ENCODE peak calls at places on chromosomes 1 and 21, in ten cellular contexts. R is BE2C; A is heart right ventricle; P is right cardiac atrium; X is stomach; M is neural progenitor cell; D is mammary epithelial cell; G is CD4-positive, alpha-beta memory T cell; L is WERI-Rb-1; W is thoracic aorta. Q is an unnamed sample. For H3K27me3, the result is how much of the 10 kb centered on the place peaks cover.

GRCh38 chr1:42966688-42967609 is 8.3 kb upstream of the SLC2A1 start:
- DNase-seq in M (no peak), A (no peak), L (no peak), D (peak), G (no peak), X (peak), R (no peak), W (no peak), P (no peak), Q (peak)

GRCh38 chr1:215730600-215730999 is 163.5 kb downstream of the KCTD3 start:
- DNase-seq in M (no peak), L (no peak), A (no peak), P (no peak), W (no peak), X (no peak), R (no peak), D (no peak), G (no peak), Q (no peak)

GRCh38 chr1:201126832-201127754 is at the start of gene ASCL5:
- DNase-seq in M (peak), P (no peak), G (no peak), W (no peak), L (peak), A (no peak), D (peak), R (no peak), X (peak), Q (peak)

GRCh38 chr1:91781916-91782622 is 103.9 kb downstream of the TGFBR3 start:
- DNase-seq in M (no peak), X (no peak), L (no peak), A (no peak), R (no peak), W (no peak), P (no peak), G (no peak), D (no peak), Q (no peak)

GRCh38 chr21:26437326-26438009 is 135.6 kb downstream of the CYYR1 start:
- DNase-seq in R (no peak), M (no peak), D (no peak), W (no peak), A (no peak), X (no peak), L (no peak), P (no peak), G (no peak), Q (no peak)

GRCh38 chr1:71054281-71054731 is 6.7 kb upstream of the PTGER3 start:
- DNase-seq in R (no peak), W (no peak), M (no peak), A (no peak), G (no peak), D (no peak), L (no peak), P (peak), X (no peak), Q (no peak)

GRCh38 chr1:108082741-108083562 is 117.2 kb downstream of the SLC25A24 start:
- DNase-seq in W (no peak), P (no peak), X (no peak), G (peak), R (no peak), A (no peak), M (peak), D (no peak), L (no peak), Q (no peak)

GRCh38 chr1:79777481-79778219 is 771.1 kb upstream of the ADGRL4 start:
- DNase-seq in G (no peak), W (no peak), X (no peak), M (no peak), R (no peak), L (no peak), P (no peak), D (no peak), A (no peak), Q (no peak)

GRCh38 chr21:20728691-20729090 is 269.5 kb upstream of the NCAM2 start:
- DNase-seq in D (no peak), W (no peak), P (no peak), L (no peak), M (no peak), R (no peak), X (no peak), A (no peak), G (no peak), Q (no peak)

GRCh38 chr1:229768232-229768631 is 142.2 kb downstream of the URB2 start:
- DNase-seq in P (no peak), W (no peak), D (no peak), L (no peak), G (no peak), A (no peak), X (no peak), M (no peak), R (no peak), Q (no peak)

GRCh38 chr21:42835611-42836401 is 43.5 kb downstream of the WDR4 start:
- DNase-seq in X (peak), G (no peak), A (no peak), P (no peak), L (no peak), W (no peak), R (no peak), D (no peak), M (no peak), Q (no peak)

GRCh38 chr1:33957854-33958253 is 94.0 kb downstream of the HMGB4 start:
- DNase-seq in R (no peak), A (no peak), X (no peak), L (no peak), P (no peak), D (no peak), M (no peak), G (no peak), W (no peak), Q (no peak)

GRCh38 chr1:116076831-116077230 is 34.4 kb upstream of the MAB21L3 start:
- DNase-seq in D (peak), W (no peak), R (no peak), P (no peak), L (no peak), X (no peak), A (no peak), G (no peak), M (no peak), Q (no peak)

GRCh38 chr1:23394176-23394575 is 24.5 kb upstream of the ZNF436 start:
- DNase-seq in P (no peak), R (peak), W (no peak), X (no peak), D (no peak), A (no peak), M (no peak), G (no peak), L (no peak), Q (no peak)

GRCh38 chr1:115545791-115546733 is 95.7 kb upstream of the VANGL1 start:
- DNase-seq in X (peak), R (peak), M (peak), W (no peak), L (peak), P (peak), G (no peak), A (peak), D (peak), Q (no peak)

GRCh38 chr1:96416111-96416595 is 305.4 kb upstream of the PTBP2 start:
- DNase-seq in R (peak), X (no peak), M (no peak), D (peak), G (no peak), A (peak), W (peak), L (no peak), P (peak), Q (no peak)

GRCh38 chr1:18681423-18681835 is 50.8 kb downstream of the PAX7 start:
- DNase-seq in A (no peak), W (no peak), G (peak), M (peak), P (no peak), L (peak), X (no peak), D (peak), R (no peak), Q (peak)

GRCh38 chr1:41341756-41342562 is 19.3 kb upstream of the FOXO6 start:
- DNase-seq in D (no peak), X (peak), M (peak), W (no peak), A (no peak), G (no peak), L (no peak), P (no peak), R (no peak), Q (no peak)

GRCh38 chr1:28062806-28063205 is 25.6 kb downstream of the EYA3 start:
- DNase-seq in P (no peak), D (no peak), X (no peak), R (no peak), M (no peak), G (no peak), W (no peak), A (no peak), L (no peak), Q (no peak)

GRCh38 chr1:160664573-160665051 is 17.8 kb upstream of the SLAMF1 start:
- DNase-seq in G (peak), L (no peak), W (no peak), X (no peak), P (no peak), R (no peak), M (no peak), A (no peak), D (no peak), Q (no peak)

GRCh38 chr1:44290250-44291094 is 64.6 kb downstream of the ERI3 start:
- DNase-seq in A (no peak), W (no peak), X (no peak), M (no peak), R (no peak), P (no peak), G (no peak), L (no peak), D (no peak), Q (no peak)

GRCh38 chr1:117527566-117528102 is 78.2 kb upstream of the TENT5C start:
- DNase-seq in M (no peak), W (no peak), L (no peak), X (no peak), D (no peak), A (no peak), P (no peak), R (no peak), G (no peak), Q (no peak)

GRCh38 chr1:111635324-111636009 is 15.9 kb downstream of the RAP1A start:
- DNase-seq in R (no peak), G (no peak), W (no peak), P (no peak), D (no peak), X (no peak), L (no peak), M (no peak), A (no peak), Q (no peak)

GRCh38 chr1:50251592-50252165 is 143.0 kb downstream of the ELAVL4 start:
- DNase-seq in R (peak), X (no peak), W (no peak), A (no peak), P (no peak), M (peak), D (no peak), G (no peak), L (no peak), Q (no peak)

GRCh38 chr21:44285102-44285501 is 574 bp upstream of the AIRE start:
- DNase-seq in P (no peak), L (no peak), W (no peak), R (peak), A (no peak), X (no peak), G (no peak), D (no peak), M (no peak), Q (no peak)

GRCh38 chr1:27026621-27027574 is 14.2 kb upstream of the TENT5B start:
- DNase-seq in W (peak), P (peak), G (no peak), X (peak), D (peak), M (peak), L (peak), R (no peak), A (no peak), Q (peak)

GRCh38 chr1:157992031-157992568 is 1.3 kb upstream of the KIRREL1 start:
- DNase-seq in M (peak), D (peak), L (peak), G (peak), A (peak), X (peak), P (peak), W (no peak), R (peak), Q (peak)

GRCh38 chr1:21671915-21672314 is 2.8 kb upstream of the RAP1GAP start:
- DNase-seq in P (peak), X (no peak), A (no peak), W (no peak), L (no peak), R (no peak), D (no peak), G (no peak), M (no peak), Q (no peak)

GRCh38 chr1:114749835-114750234 is 7.9 kb downstream of the CSDE1 start:
- DNase-seq in A (no peak), L (no peak), R (no peak), M (no peak), X (no peak), G (no peak), W (no peak), P (no peak), D (no peak), Q (no peak)

GRCh38 chr1:46198026-46198826 is at the start of gene POMGNT1:
- DNase-seq in M (peak), D (peak), P (peak), L (peak), A (peak), G (peak), W (no peak), R (peak), X (peak), Q (peak)

GRCh38 chr1:225816643-225817538 is 7.0 kb downstream of the EPHX1 start:
- DNase-seq in R (no peak), A (peak), P (peak), W (no peak), D (no peak), X (peak), G (no peak), L (no peak), M (no peak), Q (no peak)

GRCh38 chr1:82059931-82060330 is 259.2 kb downstream of the ADGRL2 start:
- DNase-seq in D (peak), M (no peak), A (no peak), R (no peak), X (no peak), P (no peak), L (no peak), W (no peak), G (no peak), Q (no peak)

GRCh38 chr1:91783423-91784162 is 102.4 kb downstream of the TGFBR3 start:
- DNase-seq in R (no peak), W (no peak), L (no peak), M (no peak), D (no peak), G (no peak), P (no peak), A (no peak), X (no peak), Q (no peak)

GRCh38 chr1:13832100-13832499 is 132.1 kb downstream of the PRDM2 start:
- DNase-seq in P (no peak), R (no peak), X (no peak), G (no peak), M (no peak), L (no peak), W (no peak), D (no peak), A (no peak), Q (no peak)

GRCh38 chr21:45809421-45809820 is 165.9 kb downstream of the PCBP3 start:
- DNase-seq in D (no peak), W (no peak), X (no peak), L (no peak), M (no peak), G (no peak), P (no peak), A (no peak), R (no peak), Q (no peak)

GRCh38 chr1:80531182-80531581 is 1269.6 kb upstream of the ADGRL2 start:
- DNase-seq in W (no peak), L (no peak), M (no peak), R (no peak), A (no peak), D (peak), P (no peak), G (no peak), X (no peak), Q (no peak)

GRCh38 chr1:21524220-21524619 is 15.0 kb downstream of the ALPL start:
- DNase-seq in R (no peak), L (no peak), G (no peak), M (no peak), W (no peak), X (no peak), D (no peak), A (no peak), P (no peak), Q (no peak)

GRCh38 chr1:204447736-204448135 is 36.1 kb upstream of the PPP1R15B start:
- DNase-seq in P (no peak), R (no peak), M (no peak), A (no peak), W (no peak), G (no peak), D (no peak), X (no peak), L (no peak), Q (no peak)
- H3K27me3 ChIP-seq in P (under half), R (under half), M (under half), A (under half), W (under half), G (under half), D (under half), X (under half), L (under half), Q (under half)

DNA sequence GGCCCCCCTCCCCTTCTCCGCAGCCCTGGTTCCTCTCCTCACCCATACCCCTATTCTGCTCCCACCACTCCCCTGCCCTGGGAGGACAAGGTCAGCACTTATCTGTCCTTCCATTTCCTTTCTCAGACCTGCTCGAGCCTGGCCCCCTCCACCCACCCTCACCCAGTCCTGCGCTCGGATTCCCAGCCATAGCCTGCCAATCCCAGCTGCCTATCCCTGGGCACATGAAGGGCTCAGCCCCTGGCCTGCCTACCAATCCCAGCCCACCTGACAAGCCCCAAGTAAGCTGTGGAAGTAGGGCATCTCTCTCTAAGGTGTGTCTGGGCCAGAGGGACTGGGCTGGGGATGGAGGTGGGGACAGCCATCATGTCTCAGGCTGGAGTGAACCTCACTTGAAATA is 5.4 kb downstream of the BLACAT1 start:
- DNase-seq in L (no peak), A (no peak), M (peak), R (no peak), D (peak), X (no peak), W (no peak), P (no peak), G (no peak), Q (no peak)
- H3K27me3 ChIP-seq in L (under half), A (under half), M (under half), R (under half), D (under half), X (half or more), W (under half), P (under half), G (under half), Q (under half)

DNA sequence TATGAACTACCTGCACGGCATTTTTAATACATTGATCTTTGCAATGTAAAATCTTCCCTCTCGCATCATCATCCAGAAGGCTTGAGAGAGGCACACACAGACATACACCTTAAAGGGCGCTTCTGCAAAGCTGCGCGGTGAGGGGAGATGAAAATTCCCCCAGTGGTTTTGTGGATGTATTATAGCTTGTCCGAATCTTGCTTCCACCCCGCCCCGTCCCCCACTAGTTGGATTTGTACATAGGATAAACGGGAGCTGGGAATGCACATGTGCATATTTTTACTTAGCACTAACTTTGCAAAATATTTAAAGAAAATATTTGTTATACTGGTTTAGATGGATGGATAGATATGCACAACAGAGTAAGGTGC is 542 bp upstream of the ASTN1 start:
- DNase-seq in M (no peak), L (no peak), P (no peak), G (no peak), W (no peak), D (no peak), A (no peak), R (no peak), X (no peak), Q (no peak)
- H3K27me3 ChIP-seq in M (half or more), L (under half), P (under half), G (under half), W (under half), D (under half), A (half or more), R (under half), X (half or more), Q (under half)

GRCh38 chr1:25614466-25615171 is 2.0 kb upstream of the MAN1C1 start:
- DNase-seq in D (no peak), A (no peak), G (no peak), M (no peak), X (no peak), W (no peak), R (no peak), P (no peak), L (no peak), Q (no peak)

GRCh38 chr1:25616932-25617625 is 488 bp downstream of the MAN1C1 start:
- DNase-seq in L (no peak), W (no peak), A (no peak), P (peak), D (peak), M (peak), G (peak), X (no peak), R (peak), Q (no peak)

GRCh38 chr1:25615563-25616079 is 970 bp upstream of the MAN1C1 start:
- DNase-seq in M (no peak), G (peak), W (no peak), R (no peak), X (no peak), L (no peak), D (no peak), A (no peak), P (no peak), Q (no peak)

GRCh38 chr1:25616080-25616931 is at the start of gene MAN1C1:
- DNase-seq in D (peak), A (peak), X (peak), W (peak), M (peak), R (peak), L (peak), G (peak), P (peak), Q (peak)

GRCh38 chr1:25615172-25615541 is 1.4 kb upstream of the MAN1C1 start:
- DNase-seq in A (no peak), W (no peak), P (peak), L (no peak), M (no peak), X (no peak), D (no peak), R (no peak), G (no peak), Q (no peak)
- H3K27me3 ChIP-seq in A (under half), W (under half), P (under half), L (under half), M (half or more), X (under half), D (under half), R (under half), G (under half), Q (under half)

GRCh38 chr1:154443274-154444013 is 38.3 kb downstream of the IL6R start:
- DNase-seq in W (no peak), D (no peak), G (no peak), P (peak), R (no peak), L (no peak), M (no peak), X (no peak), A (no peak), Q (no peak)

GRCh38 chr1:154445040-154445472 is 39.9 kb downstream of the IL6R start:
- DNase-seq in W (no peak), R (no peak), D (peak), M (no peak), L (no peak), G (peak), A (no peak), P (no peak), X (no peak), Q (no peak)

GRCh38 chr1:154442006-154442740 is 37.0 kb downstream of the IL6R start:
- DNase-seq in P (peak), A (no peak), L (peak), X (no peak), R (no peak), M (peak), G (no peak), W (no peak), D (no peak), Q (no peak)

GRCh38 chr1:154448271-154448905 is 43.2 kb downstream of the IL6R start:
- DNase-seq in P (no peak), L (peak), A (no peak), D (no peak), G (no peak), R (peak), M (peak), W (no peak), X (no peak), Q (no peak)

GRCh38 chr1:154446292-154446691 is 41.1 kb downstream of the IL6R start:
- DNase-seq in G (no peak), D (no peak), M (no peak), X (no peak), R (no peak), P (no peak), L (no peak), W (no peak), A (no peak), Q (no peak)
- H3K27me3 ChIP-seq in G (under half), D (under half), M (under half), X (under half), R (under half), P (under half), L (half or more), W (under half), A (under half), Q (under half)

Q was measured in lung.